ENCODE peak calls at places on chromosomes 5 and 9, in ten cellular contexts. V is stimulated activated CD4-positive, alpha-beta T cell treated with anti-CD3 and anti-CD28 coated beads, Interleukin-12 subunit alpha, Interleukin-12 subunit beta, amount 100 ng/mL, for 24 hours; N is upper lobe of right lung; F is neural crest cell; D is NT2/D1; I is ovary; Z is amniotic epithelial cell; E is cerebellum; P is suprapubic skin; S is stimulated activated naive CD4-positive, alpha-beta T cell. W is an unnamed sample.

GRCh38 chr9:102273952-102274351 is 535.5 kb upstream of the GRIN3A start:
- DNase-seq in V (no peak), N (no peak), F (no peak), D (no peak), I (no peak), Z (no peak), E (no peak), P (no peak), S (no peak), W (no peak)

GRCh38 chr9:97315550-97315949 is 8.1 kb downstream of the CCDC180 start:
- DNase-seq in V (no peak), N (no peak), F (no peak), D (no peak), I (no peak), Z (peak), E (no peak), P (no peak), S (no peak), W (no peak)

GRCh38 chr5:89282832-89283510 is 400.0 kb upstream of the MEF2C start:
- DNase-seq in V (no peak), N (no peak), F (no peak), D (no peak), I (no peak), Z (peak), E (no peak), P (no peak), S (no peak), W (no peak)

GRCh38 chr5:138647261-138647788 is 72.1 kb upstream of the HSPA9 start:
- DNase-seq in V (no peak), N (no peak), F (no peak), D (no peak), I (no peak), Z (no peak), E (no peak), P (no peak), S (no peak), W (no peak)

GRCh38 chr9:115444941-115445340 is 327.0 kb upstream of the TNC start:
- DNase-seq in V (no peak), N (no peak), F (no peak), D (no peak), I (no peak), Z (no peak), E (no peak), P (no peak), S (no peak), W (no peak)

GRCh38 chr5:29896651-29897050 is 1296.8 kb upstream of the CDH6 start:
- DNase-seq in V (no peak), N (no peak), F (no peak), D (no peak), I (no peak), Z (no peak), E (no peak), P (no peak), S (no peak), W (no peak)

GRCh38 chr9:90385126-90385525 is 257.5 kb downstream of the DIRAS2 start:
- DNase-seq in V (no peak), N (no peak), F (no peak), D (no peak), I (no peak), Z (no peak), E (no peak), P (no peak), S (no peak), W (no peak)

GRCh38 chr9:92964981-92965758 is 17.8 kb downstream of the FGD3 start:
- DNase-seq in V (no peak), N (peak), F (no peak), D (no peak), I (no peak), Z (no peak), E (no peak), P (peak), S (no peak), W (no peak)

GRCh38 chr5:56166671-56167070 is 66.5 kb downstream of the ANKRD55 start:
- DNase-seq in V (no peak), N (no peak), F (no peak), D (no peak), I (no peak), Z (peak), E (no peak), P (no peak), S (no peak), W (no peak)

GRCh38 chr5:76199321-76200318 is 116.4 kb downstream of the SV2C start:
- DNase-seq in V (no peak), N (no peak), F (no peak), D (no peak), I (no peak), Z (no peak), E (no peak), P (no peak), S (no peak), W (no peak)

GRCh38 chr9:135479469-135480052 is at the start of gene PPP1R26:
- DNase-seq in V (no peak), N (peak), F (peak), D (no peak), I (no peak), Z (no peak), E (no peak), P (no peak), S (no peak), W (peak)

GRCh38 chr9:35396560-35397215 is 93.2 kb upstream of the RUSC2 start:
- DNase-seq in V (no peak), N (no peak), F (no peak), D (no peak), I (no peak), Z (peak), E (no peak), P (no peak), S (no peak), W (no peak)

GRCh38 chr5:116487045-116487444 is 87.6 kb downstream of the SEMA6A start:
- DNase-seq in V (no peak), N (no peak), F (no peak), D (no peak), I (no peak), Z (no peak), E (no peak), P (no peak), S (no peak), W (no peak)

GRCh38 chr5:73796164-73797141 is 170.5 kb downstream of the ARHGEF28 start:
- DNase-seq in V (no peak), N (peak), F (no peak), D (no peak), I (peak), Z (peak), E (peak), P (no peak), S (no peak), W (no peak)

GRCh38 chr5:127472700-127473099 is 44.7 kb upstream of the PRRC1 start:
- DNase-seq in V (no peak), N (no peak), F (no peak), D (no peak), I (no peak), Z (no peak), E (no peak), P (no peak), S (no peak), W (no peak)

GRCh38 chr5:126503602-126504104 is 80.4 kb downstream of the GRAMD2B start:
- DNase-seq in V (no peak), N (no peak), F (no peak), D (no peak), I (no peak), Z (peak), E (no peak), P (no peak), S (peak), W (no peak)

GRCh38 chr5:173857231-173857630 is 30.9 kb upstream of the CPEB4 start:
- DNase-seq in V (no peak), N (no peak), F (no peak), D (no peak), I (no peak), Z (no peak), E (no peak), P (no peak), S (no peak), W (no peak)

GRCh38 chr9:107485451-107486043 is 4.0 kb downstream of the KLF4 start:
- DNase-seq in V (no peak), N (no peak), F (no peak), D (no peak), I (no peak), Z (no peak), E (no peak), P (peak), S (no peak), W (no peak)

GRCh38 chr9:134735441-134736175 is 94.0 kb downstream of the COL5A1 start:
- DNase-seq in V (no peak), N (no peak), F (no peak), D (no peak), I (peak), Z (peak), E (no peak), P (peak), S (no peak), W (no peak)

GRCh38 chr5:23977996-23978395 is 470.6 kb downstream of the PRDM9 start:
- DNase-seq in V (no peak), N (no peak), F (no peak), D (peak), I (no peak), Z (no peak), E (no peak), P (no peak), S (no peak), W (no peak)

GRCh38 chr5:134090482-134090881 is 24.0 kb upstream of the TCF7 start:
- DNase-seq in V (no peak), N (no peak), F (no peak), D (no peak), I (no peak), Z (no peak), E (no peak), P (no peak), S (peak), W (no peak)

GRCh38 chr9:13446935-13447334 is 167.4 kb upstream of the MPDZ start:
- DNase-seq in V (no peak), N (no peak), F (no peak), D (no peak), I (no peak), Z (no peak), E (no peak), P (no peak), S (no peak), W (no peak)

GRCh38 chr9:129552064-129552463 is 68.8 kb downstream of the C9orf50 start:
- DNase-seq in V (no peak), N (no peak), F (no peak), D (no peak), I (no peak), Z (peak), E (no peak), P (peak), S (no peak), W (no peak)

GRCh38 chr9:14203366-14204056 is 110.4 kb downstream of the NFIB start:
- DNase-seq in V (no peak), N (peak), F (no peak), D (no peak), I (peak), Z (no peak), E (peak), P (no peak), S (no peak), W (no peak)

GRCh38 chr9:133914483-133915342 is 77.4 kb downstream of the VAV2 start:
- DNase-seq in V (no peak), N (no peak), F (no peak), D (no peak), I (no peak), Z (no peak), E (no peak), P (no peak), S (no peak), W (no peak)

GRCh38 chr5:97547999-97548797 is 365.2 kb upstream of the RIOK2 start:
- DNase-seq in V (no peak), N (no peak), F (no peak), D (no peak), I (no peak), Z (no peak), E (no peak), P (no peak), S (no peak), W (no peak)

GRCh38 chr9:124017064-124017928 is 5.7 kb downstream of the LHX2 start:
- DNase-seq in V (no peak), N (no peak), F (no peak), D (no peak), I (no peak), Z (no peak), E (no peak), P (peak), S (no peak), W (no peak)

GRCh38 chr5:176857514-176858273 is 41.5 kb downstream of the HK3 start:
- DNase-seq in V (no peak), N (no peak), F (no peak), D (no peak), I (no peak), Z (no peak), E (no peak), P (no peak), S (no peak), W (no peak)

GRCh38 chr5:38339446-38339845 is 81.1 kb downstream of the EGFLAM start:
- DNase-seq in V (no peak), N (no peak), F (no peak), D (no peak), I (no peak), Z (peak), E (no peak), P (no peak), S (no peak), W (no peak)

GRCh38 chr5:140827704-140828401 is at the start of gene PCDHA6:
- DNase-seq in V (no peak), N (no peak), F (no peak), D (no peak), I (no peak), Z (no peak), E (no peak), P (no peak), S (no peak), W (no peak)

GRCh38 chr5:143402464-143403356 is 776 bp downstream of the NR3C1 start:
- DNase-seq in V (no peak), N (peak), F (peak), D (peak), I (peak), Z (peak), E (peak), P (peak), S (peak), W (no peak)

GRCh38 chr9:16535555-16535954 is 334.9 kb downstream of the BNC2 start:
- DNase-seq in V (no peak), N (no peak), F (no peak), D (no peak), I (no peak), Z (no peak), E (no peak), P (no peak), S (no peak), W (no peak)

GRCh38 chr9:84411647-84412267 is 71.2 kb upstream of the SLC28A3 start:
- DNase-seq in V (no peak), N (no peak), F (no peak), D (no peak), I (no peak), Z (no peak), E (no peak), P (no peak), S (no peak), W (no peak)

GRCh38 chr5:168364738-168365550 is 73.5 kb downstream of the WWC1 start:
- DNase-seq in V (no peak), N (peak), F (no peak), D (no peak), I (no peak), Z (peak), E (no peak), P (no peak), S (no peak), W (no peak)

GRCh38 chr9:122218885-122219855 is 9.6 kb downstream of the LHX6 start:
- DNase-seq in V (no peak), N (no peak), F (no peak), D (no peak), I (no peak), Z (no peak), E (no peak), P (no peak), S (no peak), W (no peak)

GRCh38 chr5:7886849-7887460 is 18.0 kb downstream of the MTRR start:
- DNase-seq in V (no peak), N (no peak), F (no peak), D (no peak), I (no peak), Z (peak), E (peak), P (no peak), S (peak), W (no peak)

W was measured in NCI-H1930.